ENCODE peak calls at places on chromosomes 13 and 19, in ten cellular contexts. J is B cell; M is endodermal cell; C is CD4-positive, alpha-beta T cell; I is fibroblast of pulmonary artery; F is GM12865; D is activated CD8-positive, alpha-beta T cell treated with anti-CD3 and anti-CD28 coated beads for 36 hours; T is breast epithelium; V is A549; E is chondrocyte. Q is an unnamed sample.

GRCh38 chr13:26656919-26657318 is 99.4 kb downstream of the WASF3 start:
- DNase-seq in J (peak), M (no peak), C (no peak), I (peak), F (peak), D (no peak), T (no peak), V (no peak), E (no peak), Q (no peak)

GRCh38 chr13:112870737-112871287 is 98.2 kb upstream of the MCF2L start:
- DNase-seq in J (no peak), M (no peak), C (no peak), I (no peak), F (no peak), D (no peak), T (no peak), V (no peak), E (no peak), Q (no peak)

GRCh38 chr13:99436686-99437416 is 64.4 kb upstream of the TM9SF2 start:
- DNase-seq in J (peak), M (peak), C (peak), I (peak), F (peak), D (peak), T (peak), V (peak), E (no peak), Q (peak)

GRCh38 chr13:50685491-50685890 is 158.0 kb downstream of the DLEU7 start:
- DNase-seq in J (no peak), M (no peak), C (no peak), I (peak), F (peak), D (no peak), T (peak), V (no peak), E (no peak), Q (no peak)

GRCh38 chr13:102586615-102587014 is 10.2 kb upstream of the TPP2 start:
- DNase-seq in J (no peak), M (no peak), C (no peak), I (no peak), F (no peak), D (no peak), T (no peak), V (no peak), E (no peak), Q (no peak)

GRCh38 chr19:45153339-45154063 is 7.3 kb downstream of the NKPD1 start:
- DNase-seq in J (peak), M (peak), C (peak), I (peak), F (peak), D (peak), T (no peak), V (no peak), E (no peak), Q (peak)

GRCh38 chr19:32599736-32600157 is 18.8 kb downstream of the PDCD5 start:
- DNase-seq in J (peak), M (peak), C (no peak), I (peak), F (peak), D (peak), T (no peak), V (peak), E (no peak), Q (peak)

GRCh38 chr13:36872621-36873020 is 47.4 kb downstream of the SMAD9 start:
- DNase-seq in J (no peak), M (peak), C (no peak), I (no peak), F (no peak), D (no peak), T (no peak), V (no peak), E (no peak), Q (peak)

GRCh38 chr13:39515231-39515630 is 87.8 kb downstream of the LHFPL6 start:
- DNase-seq in J (no peak), M (no peak), C (no peak), I (no peak), F (no peak), D (no peak), T (no peak), V (no peak), E (no peak), Q (no peak)

GRCh38 chr19:48102870-48103751 is 7.5 kb downstream of the PLA2G4C start:
- DNase-seq in J (no peak), M (peak), C (peak), I (peak), F (peak), D (peak), T (no peak), V (peak), E (no peak), Q (peak)

GRCh38 chr19:29807870-29808405 is 3.9 kb upstream of the CCNE1 start:
- DNase-seq in J (no peak), M (no peak), C (no peak), I (no peak), F (no peak), D (no peak), T (no peak), V (no peak), E (peak), Q (no peak)

GRCh38 chr19:53772943-53773342 is 51.2 kb downstream of the NLRP12 start:
- DNase-seq in J (peak), M (peak), C (no peak), I (peak), F (peak), D (peak), T (no peak), V (peak), E (no peak), Q (peak)

DNA sequence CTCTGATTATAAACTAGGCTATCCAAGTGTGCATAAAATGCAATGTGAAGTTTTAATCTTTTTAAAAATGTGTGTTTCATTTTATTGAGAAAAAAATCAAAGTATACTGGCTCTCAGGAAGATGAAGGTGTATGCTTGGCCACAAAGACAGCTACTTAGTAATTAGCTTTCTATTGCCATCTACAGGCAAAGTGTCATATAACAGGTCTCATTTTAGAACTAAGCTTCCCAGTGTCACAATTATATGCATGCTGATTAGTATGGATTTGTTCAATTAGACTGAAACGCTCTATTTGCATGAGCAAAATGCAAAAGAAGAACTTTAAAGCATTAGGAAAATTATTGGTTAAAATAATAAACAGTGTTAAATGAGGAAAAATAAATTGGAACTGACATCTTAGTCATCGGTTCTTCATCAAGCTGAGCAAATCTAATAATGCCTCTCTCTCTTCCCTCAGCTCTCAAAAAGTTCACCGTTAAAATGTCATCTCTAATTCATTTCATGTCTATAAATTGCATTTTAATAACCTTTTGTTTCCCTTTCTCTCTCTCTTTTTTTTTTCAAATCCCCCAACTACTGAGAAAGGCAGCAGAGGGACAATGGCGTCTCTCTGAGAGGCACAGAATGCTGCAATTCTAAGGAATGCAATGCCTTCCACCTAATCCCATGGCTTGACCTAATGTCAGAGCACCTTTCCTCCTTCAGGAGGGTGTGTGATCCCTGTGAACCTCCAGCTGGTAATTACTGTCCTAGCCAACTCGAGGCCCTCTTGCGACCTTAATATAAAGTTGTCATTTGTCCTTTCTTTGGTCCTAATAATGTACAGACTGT is 313.1 kb upstream of the MAB21L1 start:
- DNase-seq in J (no peak), M (no peak), C (no peak), I (peak), F (peak), D (no peak), T (no peak), V (peak), E (no peak), Q (no peak)
- TF ChIP-seq CTCF in J (peak), M (peak), C (no peak), I (peak), F (peak), D (peak), T (peak), V (peak), E (peak), Q (peak)

GRCh38 chr19:55606817-55607216 is 1.4 kb downstream of the ZNF865 start:
- DNase-seq in J (no peak), M (no peak), C (no peak), I (no peak), F (no peak), D (no peak), T (no peak), V (no peak), E (no peak), Q (no peak)

GRCh38 chr19:55605637-55606470 is at the start of gene ZNF865:
- DNase-seq in J (peak), M (peak), C (peak), I (peak), F (peak), D (peak), T (peak), V (peak), E (no peak), Q (peak)

GRCh38 chr19:55605207-55605636 is 225 bp upstream of the ZNF865 start:
- DNase-seq in J (peak), M (peak), C (peak), I (peak), F (peak), D (peak), T (peak), V (peak), E (peak), Q (peak)

GRCh38 chr19:55603581-55604292 is 1.7 kb upstream of the ZNF865 start:
- DNase-seq in J (no peak), M (peak), C (no peak), I (no peak), F (no peak), D (no peak), T (no peak), V (no peak), E (no peak), Q (no peak)

DNA sequence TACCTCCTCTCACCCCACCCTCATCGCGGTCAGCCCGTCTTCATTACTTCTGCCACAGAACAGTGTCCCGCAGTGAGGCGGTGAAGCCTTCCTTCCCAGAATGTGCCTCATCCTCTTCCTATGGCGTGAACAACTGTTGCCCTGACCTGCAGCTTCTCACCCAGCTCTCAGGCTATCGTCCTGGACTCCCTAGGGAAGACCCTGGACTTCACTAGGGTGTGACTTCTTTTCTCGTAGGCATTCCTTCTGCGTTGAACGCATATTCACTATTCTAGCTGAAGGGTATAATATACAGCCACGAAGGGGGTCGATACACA is 982 bp downstream of the ZNF865 start:
- DNase-seq in J (no peak), M (no peak), C (no peak), I (no peak), F (no peak), D (no peak), T (no peak), V (no peak), E (no peak), Q (no peak)
- TF ChIP-seq CTCF in J (no peak), M (no peak), C (no peak), I (no peak), F (no peak), D (peak), T (no peak), V (no peak), E (peak), Q (no peak)

DNA sequence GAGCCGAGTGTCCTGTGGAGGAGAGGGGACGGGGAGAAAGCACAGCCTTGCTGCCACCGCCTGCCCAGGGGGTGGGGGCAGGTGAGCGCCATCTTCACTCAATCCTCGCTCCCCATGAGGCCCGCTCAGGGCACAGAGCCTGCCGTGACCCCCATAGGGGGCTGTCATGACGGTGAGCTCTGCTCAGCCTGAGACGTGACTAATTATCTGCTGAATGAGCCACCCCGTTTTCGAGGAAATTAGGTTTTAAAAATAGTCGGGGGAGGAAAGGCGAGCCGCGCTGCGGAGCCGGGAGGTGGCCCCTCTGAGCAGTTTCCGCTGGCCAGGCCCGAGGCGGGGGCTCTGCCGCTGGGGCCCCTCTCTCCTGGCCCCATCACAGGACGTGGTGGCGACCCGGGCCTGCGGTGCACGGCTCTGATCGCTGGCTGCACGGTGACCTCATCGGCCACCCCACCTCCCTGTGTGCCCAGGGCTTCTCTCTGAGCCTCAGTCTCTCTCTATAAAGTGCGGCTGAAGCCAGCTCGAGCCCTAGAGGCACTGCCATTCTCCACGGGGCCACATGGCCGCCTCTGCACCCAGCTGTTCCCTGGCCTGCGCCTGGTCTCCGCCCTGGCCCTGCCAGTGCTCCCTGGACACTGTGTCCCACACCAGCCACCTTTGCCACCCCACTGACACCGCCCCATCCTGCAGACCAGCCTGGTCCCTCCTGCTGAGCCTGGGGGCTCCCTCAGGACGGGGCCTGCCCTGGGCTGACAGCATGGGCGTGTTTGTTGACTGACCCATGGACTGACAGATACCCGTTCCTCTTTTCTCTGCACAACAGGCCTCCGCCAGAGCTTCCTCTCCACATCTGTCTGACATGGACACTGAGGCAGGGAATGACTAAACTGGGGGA is 28.3 kb downstream of the PIP5K1C start:
- DNase-seq in J (no peak), M (peak), C (no peak), I (peak), F (no peak), D (peak), T (no peak), V (no peak), E (no peak), Q (peak)
- TF ChIP-seq CTCF in J (no peak), M (no peak), C (no peak), I (peak), F (no peak), D (peak), T (no peak), V (no peak), E (peak), Q (no peak)

DNA sequence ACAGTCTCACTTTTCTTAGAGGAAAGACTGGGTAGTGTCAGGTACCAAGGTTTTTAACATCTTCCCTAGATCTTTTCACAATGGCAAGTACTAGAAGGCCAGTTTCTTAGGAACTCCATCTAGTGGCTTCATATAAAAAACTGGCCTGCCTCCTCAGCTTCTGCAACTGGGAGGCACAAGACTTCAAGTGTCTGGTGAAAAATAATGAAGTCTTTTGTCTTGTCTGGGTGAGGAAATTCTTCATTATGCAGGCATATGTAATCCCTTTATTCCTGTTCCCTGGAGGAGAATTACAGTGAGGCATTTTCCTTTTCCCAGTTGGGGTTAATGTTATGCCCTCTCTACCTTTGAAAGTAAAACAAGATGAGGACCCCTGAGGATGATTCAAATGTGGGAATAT is 300.5 kb downstream of the NALCN start:
- DNase-seq in J (no peak), M (no peak), C (no peak), I (peak), F (no peak), D (no peak), T (no peak), V (peak), E (no peak), Q (no peak)
- TF ChIP-seq CTCF in J (no peak), M (peak), C (no peak), I (peak), F (no peak), D (no peak), T (no peak), V (no peak), E (peak), Q (no peak)

GRCh38 chr13:113967729-113968462 is 6.0 kb downstream of the C13orf46 start:
- DNase-seq in J (no peak), M (no peak), C (no peak), I (no peak), F (no peak), D (no peak), T (no peak), V (no peak), E (peak), Q (no peak)

GRCh38 chr13:113970810-113971470 is 2.9 kb downstream of the C13orf46 start:
- DNase-seq in J (no peak), M (peak), C (no peak), I (peak), F (no peak), D (no peak), T (peak), V (no peak), E (peak), Q (no peak)

GRCh38 chr13:113969973-113970611 is 3.8 kb downstream of the C13orf46 start:
- DNase-seq in J (no peak), M (no peak), C (no peak), I (no peak), F (no peak), D (no peak), T (peak), V (no peak), E (peak), Q (no peak)

GRCh38 chr13:113968463-113969310 is 5.2 kb downstream of the C13orf46 start:
- DNase-seq in J (no peak), M (no peak), C (no peak), I (no peak), F (no peak), D (no peak), T (no peak), V (no peak), E (peak), Q (no peak)

GRCh38 chr13:113969311-113969972 is 4.4 kb downstream of the C13orf46 start:
- DNase-seq in J (no peak), M (no peak), C (no peak), I (no peak), F (no peak), D (no peak), T (no peak), V (no peak), E (peak), Q (no peak)
- TF ChIP-seq CTCF in J (no peak), M (no peak), C (no peak), I (no peak), F (no peak), D (no peak), T (no peak), V (no peak), E (no peak), Q (no peak)

GRCh38 chr19:18589380-18590272 is 1.0 kb downstream of the REX1BD start:
- DNase-seq in J (peak), M (peak), C (peak), I (peak), F (peak), D (peak), T (peak), V (peak), E (no peak), Q (peak)
- TF ChIP-seq CTCF in J (no peak), M (no peak), C (no peak), I (no peak), F (peak), D (no peak), T (no peak), V (no peak), E (no peak), Q (no peak)

GRCh38 chr19:58181902-58182576 is 822 bp upstream of the ZNF274 start:
- DNase-seq in J (peak), M (peak), C (peak), I (peak), F (peak), D (peak), T (peak), V (peak), E (no peak), Q (peak)
- TF ChIP-seq CTCF in J (peak), M (peak), C (peak), I (peak), F (peak), D (peak), T (no peak), V (peak), E (peak), Q (no peak)

GRCh38 chr13:60356970-60357369 is 40.0 kb upstream of the TDRD3 start:
- DNase-seq in J (no peak), M (no peak), C (no peak), I (no peak), F (no peak), D (no peak), T (no peak), V (no peak), E (no peak), Q (no peak)
- TF ChIP-seq CTCF in J (no peak), M (no peak), C (no peak), I (no peak), F (no peak), D (no peak), T (no peak), V (no peak), E (no peak), Q (no peak)

GRCh38 chr19:35558400-35559280 is 4.8 kb downstream of the ATP4A start:
- DNase-seq in J (no peak), M (no peak), C (no peak), I (no peak), F (peak), D (no peak), T (no peak), V (no peak), E (peak), Q (no peak)

GRCh38 chr19:35559281-35559659 is 4.2 kb downstream of the ATP4A start:
- DNase-seq in J (peak), M (no peak), C (no peak), I (no peak), F (peak), D (no peak), T (no peak), V (no peak), E (no peak), Q (no peak)

GRCh38 chr19:35556025-35556590 is 7.3 kb downstream of the ATP4A start:
- DNase-seq in J (no peak), M (no peak), C (no peak), I (no peak), F (no peak), D (no peak), T (no peak), V (no peak), E (no peak), Q (no peak)

GRCh38 chr19:35556846-35557538 is 6.5 kb downstream of the ATP4A start:
- DNase-seq in J (no peak), M (no peak), C (no peak), I (no peak), F (no peak), D (no peak), T (no peak), V (no peak), E (peak), Q (no peak)

DNA sequence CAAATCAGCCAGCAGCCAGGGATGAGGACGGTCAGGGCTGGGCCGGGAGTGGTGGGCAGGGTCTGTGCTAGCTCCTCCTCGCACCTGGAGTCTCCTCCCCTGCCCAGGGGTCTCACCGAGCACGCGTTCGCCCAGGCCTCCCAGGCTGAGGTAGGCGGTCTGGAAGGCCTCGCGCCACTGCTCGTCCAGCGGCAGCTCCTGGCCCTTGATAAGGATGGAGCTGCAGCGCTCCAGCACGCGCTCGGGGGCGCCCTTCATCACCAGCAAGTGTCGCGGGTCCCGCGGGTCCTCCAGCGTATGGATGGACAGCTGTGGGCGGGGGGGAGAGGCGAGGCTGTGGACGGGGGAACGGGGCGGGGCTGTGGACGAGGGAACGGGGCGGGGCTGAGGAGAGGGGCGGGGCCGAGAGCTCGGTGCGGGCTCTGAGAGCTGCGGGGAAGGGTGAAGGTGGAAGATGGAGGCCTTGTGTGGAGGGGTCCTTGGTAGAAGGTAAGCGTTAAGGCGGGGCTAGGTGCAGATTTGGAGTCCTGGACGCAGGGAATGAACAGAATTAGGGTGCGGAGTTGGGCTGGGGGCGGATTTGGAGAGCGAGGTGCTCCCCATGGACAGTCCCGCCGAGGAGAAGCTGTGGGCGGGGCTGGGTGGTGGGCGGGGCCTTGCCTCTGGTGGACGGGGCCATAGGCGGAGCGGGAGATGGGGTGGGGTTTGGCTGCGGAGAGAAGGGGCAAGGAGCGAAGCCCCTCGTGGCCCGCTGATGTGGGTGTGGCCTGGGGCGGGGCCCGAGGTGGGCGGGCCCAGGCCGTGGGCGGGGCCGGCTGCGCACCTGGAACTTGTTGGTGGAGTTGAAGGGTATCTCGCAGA is 5.7 kb downstream of the ATP4A start:
- DNase-seq in J (peak), M (peak), C (peak), I (peak), F (peak), D (peak), T (no peak), V (peak), E (peak), Q (peak)
- TF ChIP-seq CTCF in J (no peak), M (no peak), C (no peak), I (no peak), F (no peak), D (no peak), T (no peak), V (no peak), E (peak), Q (no peak)